ENCODE peak calls at places on chromosomes 2 and 18, in four cellular contexts. N, U, Y and J are unnamed samples.

GRCh38 chr2:2788076-2788475 is 457.0 kb upstream of the MYT1L start:
- DNase-seq in N (peak), U (no peak), Y (no peak), J (no peak)

GRCh38 chr2:172434821-172435607 is 7.6 kb downstream of the ITGA6 start:
- DNase-seq in N (peak), U (no peak), Y (no peak), J (peak)

GRCh38 chr18:72848534-72849237 is 19.1 kb downstream of the NETO1 start:
- DNase-seq in N (no peak), U (no peak), Y (no peak), J (no peak)

GRCh38 chr2:74092236-74092635 is 55.5 kb downstream of the BOLA3 start:
- DNase-seq in N (no peak), U (peak), Y (no peak), J (no peak)

GRCh38 chr2:46814160-46814559 is 101.4 kb downstream of the MCFD2 start:
- DNase-seq in N (peak), U (peak), Y (peak), J (no peak)

GRCh38 chr2:230502593-230502992 is 86.6 kb downstream of the SP100 start:
- DNase-seq in N (no peak), U (no peak), Y (no peak), J (no peak)

GRCh38 chr2:73736855-73737779 is at the start of gene TPRKB:
- DNase-seq in N (peak), U (peak), Y (peak), J (peak)

GRCh38 chr18:26436176-26437031 is 111.9 kb downstream of the KCTD1 start:
- DNase-seq in N (no peak), U (no peak), Y (no peak), J (no peak)

GRCh38 chr2:97730245-97730644 is 16.9 kb downstream of the ZAP70 start:
- DNase-seq in N (no peak), U (no peak), Y (no peak), J (no peak)

GRCh38 chr2:112156152-112156986 is 18.2 kb downstream of the FBLN7 start:
- DNase-seq in N (no peak), U (no peak), Y (no peak), J (no peak)

GRCh38 chr2:126808929-126809328 is 89.8 kb upstream of the TEX51 start:
- DNase-seq in N (peak), U (no peak), Y (no peak), J (no peak)

GRCh38 chr2:70094171-70094977 is 7.1 kb downstream of the PCBP1 start:
- DNase-seq in N (no peak), U (peak), Y (no peak), J (no peak)

GRCh38 chr2:18404141-18404540 is 156.3 kb downstream of the RDH14 start:
- DNase-seq in N (no peak), U (no peak), Y (no peak), J (no peak)

GRCh38 chr2:164737612-164738081 is 104.0 kb downstream of the COBLL1 start:
- DNase-seq in N (peak), U (peak), Y (peak), J (no peak)

GRCh38 chr18:41973989-41974388 is 19.0 kb downstream of the PIK3C3 start:
- DNase-seq in N (no peak), U (no peak), Y (no peak), J (no peak)

GRCh38 chr2:40421643-40422297 is 30.1 kb downstream of the SLC8A1 start:
- DNase-seq in N (no peak), U (no peak), Y (no peak), J (no peak)

GRCh38 chr2:60597346-60597745 is 43.9 kb upstream of the BCL11A start:
- DNase-seq in N (no peak), U (no peak), Y (no peak), J (no peak)

GRCh38 chr2:119228136-119228535 is 4.5 kb downstream of the STEAP3 start:
- DNase-seq in N (no peak), U (no peak), Y (no peak), J (no peak)

GRCh38 chr2:86809481-86810121 is 18.9 kb upstream of the CD8A start:
- DNase-seq in N (no peak), U (no peak), Y (no peak), J (no peak)

GRCh38 chr2:42876280-42876840 is 84.0 kb upstream of the HAAO start:
- DNase-seq in N (peak), U (no peak), Y (no peak), J (no peak)

GRCh38 chr2:210519594-210519993 is 36.8 kb upstream of the CPS1 start:
- DNase-seq in N (no peak), U (no peak), Y (no peak), J (no peak)
- H3K27ac ChIP-seq in N (no peak), U (no peak), Y (no peak), J (no peak)

GRCh38 chr2:36808386-36808785 is 111.9 kb downstream of the VIT start:
- DNase-seq in N (peak), U (no peak), Y (no peak), J (no peak)
- TF ChIP-seq CTCF in N (no peak), U (no peak), Y (no peak), J (no peak)

DNA sequence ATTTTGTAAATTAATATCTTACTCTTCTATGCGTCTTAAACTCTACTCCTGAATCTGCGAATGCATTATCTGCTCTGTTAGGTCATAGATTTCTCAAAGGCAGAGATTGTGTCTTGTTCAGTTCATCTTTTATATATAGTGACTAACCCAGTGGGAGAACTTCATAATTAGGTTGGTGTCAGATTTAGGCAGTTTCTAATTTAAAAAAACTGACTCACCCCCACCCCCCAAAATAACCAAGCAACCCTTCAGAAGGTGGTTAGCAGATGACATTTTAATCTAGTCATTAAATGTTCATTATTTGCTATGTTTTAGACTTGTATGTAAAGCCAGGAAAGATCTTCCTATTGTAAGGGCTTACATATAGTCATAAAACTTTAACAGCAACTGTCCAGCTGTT is 10.4 kb downstream of the SERPINB12 start:
- DNase-seq in N (no peak), U (no peak), Y (no peak), J (no peak)
- H3K27ac ChIP-seq in N (no peak), U (no peak), Y (no peak), J (no peak)

DNA sequence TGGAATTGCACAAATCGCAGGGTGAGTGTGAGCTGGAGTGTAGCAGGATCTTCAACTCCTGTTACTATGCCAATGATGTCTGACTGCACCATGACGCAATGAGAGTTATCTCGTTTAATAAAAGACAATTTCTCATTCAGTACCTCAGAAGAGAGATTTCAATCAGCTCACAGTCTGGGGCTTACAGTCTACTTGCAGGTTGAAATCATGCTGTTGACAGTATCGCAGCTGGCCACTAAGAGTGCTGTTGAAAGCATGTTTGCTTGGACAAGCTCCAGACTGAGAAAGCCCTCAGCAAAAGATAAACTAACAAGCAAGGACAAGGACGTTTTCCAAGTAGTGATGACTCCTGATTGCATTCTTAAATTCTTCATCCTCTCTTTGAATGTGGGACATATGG is 145.2 kb upstream of the SYT4 start:
- DNase-seq in N (peak), U (no peak), Y (no peak), J (no peak)
- TF ChIP-seq CTCF in N (peak), U (no peak), Y (no peak), J (no peak)

GRCh38 chr2:50691518-50691917 is 340.4 kb downstream of the NRXN1 start:
- DNase-seq in N (no peak), U (no peak), Y (no peak), J (no peak)

GRCh38 chr2:50693285-50693684 is 338.6 kb downstream of the NRXN1 start:
- DNase-seq in N (no peak), U (no peak), Y (no peak), J (no peak)

GRCh38 chr2:50687327-50687726 is 344.6 kb downstream of the NRXN1 start:
- DNase-seq in N (no peak), U (no peak), Y (no peak), J (no peak)
- H3K27ac ChIP-seq in N (no peak), U (no peak), Y (no peak), J (no peak)

GRCh38 chr18:44325903-44326650 is 354.6 kb upstream of the SETBP1 start:
- DNase-seq in N (peak), U (peak), Y (peak), J (no peak)

GRCh38 chr18:44323125-44323524 is 357.6 kb upstream of the SETBP1 start:
- DNase-seq in N (no peak), U (no peak), Y (no peak), J (no peak)

GRCh38 chr18:44320619-44321460 is 359.8 kb upstream of the SETBP1 start:
- DNase-seq in N (peak), U (no peak), Y (no peak), J (no peak)

GRCh38 chr18:44324361-44324760 is 356.3 kb upstream of the SETBP1 start:
- DNase-seq in N (no peak), U (no peak), Y (no peak), J (no peak)

DNA sequence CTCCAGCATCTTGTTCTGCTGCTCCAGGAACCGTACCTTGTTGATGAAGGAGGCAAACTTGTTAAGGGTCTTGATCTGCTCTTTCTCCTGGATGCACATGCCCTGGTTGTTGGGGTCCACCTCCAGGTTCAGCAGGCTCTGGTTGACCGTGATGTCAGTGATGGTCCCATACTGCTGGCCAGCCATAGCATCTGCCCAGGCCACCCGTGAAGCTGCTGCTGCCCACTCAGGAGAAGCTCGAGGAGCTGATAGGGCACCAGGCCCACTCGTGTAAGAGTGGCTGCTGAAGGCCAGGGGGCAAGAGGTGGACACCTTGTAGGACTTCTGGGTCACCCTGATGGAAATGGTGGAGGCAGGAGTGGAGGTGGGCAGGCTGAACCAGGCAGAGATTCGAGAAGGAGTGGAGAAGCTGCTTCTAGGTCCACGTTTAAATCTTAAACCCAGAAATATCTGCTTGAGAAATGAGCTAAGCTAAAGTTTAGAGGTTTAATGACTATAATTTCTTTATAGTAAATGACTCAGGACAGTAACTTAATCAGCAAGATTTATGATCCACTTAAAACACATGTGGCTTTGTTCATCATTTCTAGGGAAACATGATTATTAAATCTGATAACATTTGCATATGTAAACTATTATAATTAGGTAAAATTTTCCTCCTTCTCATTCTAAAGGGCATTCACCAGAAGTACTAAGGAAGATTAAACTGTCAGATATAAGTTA is 358.7 kb upstream of the SETBP1 start:
- DNase-seq in N (no peak), U (no peak), Y (no peak), J (no peak)
- TF ChIP-seq CTCF in N (no peak), U (no peak), Y (no peak), J (no peak)

GRCh38 chr2:7707723-7708122 is 790.5 kb downstream of the RNF144A start:
- DNase-seq in N (no peak), U (no peak), Y (no peak), J (no peak)

GRCh38 chr2:7706791-7707190 is 789.6 kb downstream of the RNF144A start:
- DNase-seq in N (no peak), U (no peak), Y (no peak), J (no peak)

GRCh38 chr2:7704296-7704865 is 787.2 kb downstream of the RNF144A start:
- DNase-seq in N (no peak), U (no peak), Y (no peak), J (no peak)

GRCh38 chr2:7709907-7710306 is 792.7 kb downstream of the RNF144A start:
- DNase-seq in N (no peak), U (no peak), Y (no peak), J (no peak)
- H3K27ac ChIP-seq in N (no peak), U (no peak), Y (no peak), J (no peak)